ENCODE peak calls at places on chromosomes 7 and 10, in six cellular contexts. O is activated gamma-delta T cell treated with Interleukin-2 at 50 U/mL for 16 hours; R is T-helper 2 cell; U is activated naive CD4-positive, alpha-beta T cell treated with anti-CD3 and anti-CD28 coated beads, Interleukin-2, amount 50 U/mL, for 72 hours; E is non-pigmented ciliary epithelial cell; H is MM.1S. K is an unnamed sample.

GRCh38 chr10:58641095-58641531 is 128.4 kb downstream of the BICC1 start:
- DNase-seq in H (no peak), U (no peak), E (peak; percentile 91), O (no peak), R (no peak), K (no peak)

GRCh38 chr10:125057158-125058001 is 103.0 kb downstream of the CTBP2 start:
- DNase-seq in U (no peak), E (peak; percentile 91), R (no peak), O (no peak), H (peak; percentile 28), K (no peak)

GRCh38 chr10:33365871-33366411 is 31.5 kb upstream of the NRP1 start:
- DNase-seq in U (peak; percentile 17), H (no peak), O (no peak), R (no peak), E (peak; percentile 95), K (no peak)

GRCh38 chr7:151756076-151756731 is 120.7 kb downstream of the PRKAG2 start:
- DNase-seq in U (peak; percentile 49), O (peak; percentile 56), E (no peak), R (peak; percentile 33), H (no peak), K (peak; percentile 33)

GRCh38 chr10:99450624-99451498 is 20.4 kb upstream of the GOT1 start:
- DNase-seq in O (no peak), R (no peak), U (no peak), E (no peak), H (no peak), K (no peak)

GRCh38 chr7:140977351-140978140 is 37.2 kb downstream of the MRPS33 start:
- DNase-seq in R (no peak), O (no peak), E (no peak), H (no peak), U (no peak), K (no peak)

GRCh38 chr7:7122033-7122478 is 60.3 kb upstream of the C1GALT1 start:
- DNase-seq in H (no peak), U (no peak), O (no peak), R (no peak), E (no peak), K (no peak)

GRCh38 chr7:41994746-41995110 is 242.3 kb downstream of the GLI3 start:
- DNase-seq in E (no peak), U (no peak), R (no peak), H (no peak), O (no peak), K (no peak)

GRCh38 chr10:83995932-83996331 is 143.4 kb upstream of the GHITM start:
- DNase-seq in R (no peak), O (no peak), U (no peak), H (peak; percentile 60), E (no peak), K (no peak)

GRCh38 chr7:36021367-36021766 is 131.7 kb upstream of the EEPD1 start:
- DNase-seq in O (no peak), E (no peak), U (no peak), R (no peak), H (peak; percentile 54), K (no peak)

GRCh38 chr10:73553316-73553715 is 37.8 kb downstream of the USP54 start:
- DNase-seq in U (no peak), O (no peak), H (no peak), E (no peak), R (no peak), K (no peak)

GRCh38 chr10:72308320-72308987 is 34.7 kb downstream of the DDIT4 start:
- DNase-seq in H (peak; percentile 5), U (no peak), E (no peak), R (no peak), O (no peak), K (no peak)

GRCh38 chr10:77159538-77160110 is 478.0 kb downstream of the KCNMA1 start:
- DNase-seq in H (no peak), U (no peak), O (no peak), E (no peak), R (no peak), K (no peak)

GRCh38 chr7:15915694-15916093 is 229.2 kb upstream of the MEOX2 start:
- DNase-seq in U (no peak), R (no peak), O (no peak), E (no peak), H (no peak), K (no peak)

GRCh38 chr10:87752571-87752970 is 65.5 kb downstream of the ATAD1 start:
- DNase-seq in O (no peak), U (no peak), R (no peak), E (no peak), H (no peak), K (no peak)

GRCh38 chr7:127396184-127396583 is 3.7 kb upstream of the ZNF800 start:
- DNase-seq in E (no peak), O (no peak), U (peak; percentile 62), R (no peak), H (peak; percentile 48), K (no peak)

GRCh38 chr7:117173001-117173400 is 149.9 kb downstream of the WNT2 start:
- DNase-seq in H (no peak), O (no peak), E (no peak), R (no peak), U (no peak), K (no peak)

GRCh38 chr7:45650404-45651055 is 76.4 kb downstream of the ADCY1 start:
- DNase-seq in O (no peak), U (no peak), R (no peak), E (no peak), H (no peak), K (no peak)